ENCODE peak calls at places on chromosomes 1 and 21, in nine cellular contexts. One of them, this sample, is unnamed.

GRCh38 chr1:43766818-43767525 is 59.6 kb downstream of the ST3GAL3 start:
- DNase-seq in testis: no peak
- DNase-seq in psoas muscle: no peak
- DNase-seq in stomach: no peak
- DNase-seq in heart right ventricle: no peak
- DNase-seq in left lung: no peak
- DNase-seq in neural progenitor cell: peak; percentile 45
- DNase-seq in hepatocyte: no peak
- DNase-seq in coronary artery: no peak
- DNase-seq in this sample: peak; percentile 52

GRCh38 chr1:184953600-184954219 is 20.6 kb downstream of the NIBAN1 start:
- DNase-seq in left lung: no peak
- DNase-seq in psoas muscle: no peak
- DNase-seq in coronary artery: no peak
- DNase-seq in hepatocyte: no peak
- DNase-seq in heart right ventricle: no peak
- DNase-seq in neural progenitor cell: no peak
- DNase-seq in stomach: no peak
- DNase-seq in testis: no peak
- DNase-seq in this sample: peak; percentile 83

GRCh38 chr1:208541225-208541855 is 297.2 kb upstream of the PLXNA2 start:
- DNase-seq in neural progenitor cell: no peak
- DNase-seq in testis: no peak
- DNase-seq in left lung: no peak
- DNase-seq in psoas muscle: no peak
- DNase-seq in heart right ventricle: no peak
- DNase-seq in coronary artery: no peak
- DNase-seq in hepatocyte: no peak
- DNase-seq in stomach: no peak
- DNase-seq in this sample: peak; percentile 61

GRCh38 chr1:223748773-223749733 is 36.7 kb downstream of the CAPN2 start:
- DNase-seq in left lung: peak; percentile 95
- DNase-seq in hepatocyte: peak; percentile 84
- DNase-seq in psoas muscle: peak; percentile 67
- DNase-seq in stomach: peak; percentile 78
- DNase-seq in neural progenitor cell: peak; percentile 81
- DNase-seq in heart right ventricle: peak; percentile 53
- DNase-seq in testis: peak; percentile 79
- DNase-seq in coronary artery: peak; percentile 84
- DNase-seq in this sample: no peak

GRCh38 chr1:2344744-2345296 is 46.5 kb downstream of the MORN1 start:
- DNase-seq in neural progenitor cell: no peak
- DNase-seq in heart right ventricle: no peak
- DNase-seq in psoas muscle: no peak
- DNase-seq in hepatocyte: no peak
- DNase-seq in testis: no peak
- DNase-seq in stomach: no peak
- DNase-seq in coronary artery: no peak
- DNase-seq in left lung: peak; percentile 70
- DNase-seq in this sample: no peak

GRCh38 chr1:216566809-216567208 is 143.6 kb upstream of the USH2A start:
- DNase-seq in testis: no peak
- DNase-seq in psoas muscle: no peak
- DNase-seq in neural progenitor cell: no peak
- DNase-seq in heart right ventricle: no peak
- DNase-seq in stomach: no peak
- DNase-seq in hepatocyte: peak; percentile 20
- DNase-seq in left lung: no peak
- DNase-seq in coronary artery: no peak
- DNase-seq in this sample: no peak

GRCh38 chr1:41020109-41020576 is 1.4 kb downstream of the SLFNL1 start:
- DNase-seq in hepatocyte: no peak
- DNase-seq in coronary artery: no peak
- DNase-seq in psoas muscle: no peak
- DNase-seq in testis: no peak
- DNase-seq in heart right ventricle: no peak
- DNase-seq in left lung: peak; percentile 88
- DNase-seq in neural progenitor cell: no peak
- DNase-seq in stomach: no peak
- DNase-seq in this sample: no peak

GRCh38 chr1:201714542-201715276 is 114.2 kb upstream of the IPO9 start:
- DNase-seq in coronary artery: peak; percentile 97
- DNase-seq in testis: peak; percentile 51
- DNase-seq in neural progenitor cell: peak; percentile 44
- DNase-seq in stomach: peak; percentile 70
- DNase-seq in psoas muscle: peak; percentile 86
- DNase-seq in left lung: peak; percentile 86
- DNase-seq in hepatocyte: peak; percentile 93
- DNase-seq in heart right ventricle: peak; percentile 75
- DNase-seq in this sample: peak; percentile 99

GRCh38 chr1:11285883-11286734 is 13.1 kb downstream of the UBIAD1 start:
- DNase-seq in coronary artery: no peak
- DNase-seq in stomach: no peak
- DNase-seq in hepatocyte: no peak
- DNase-seq in left lung: no peak
- DNase-seq in heart right ventricle: no peak
- DNase-seq in testis: no peak
- DNase-seq in psoas muscle: no peak
- DNase-seq in neural progenitor cell: peak; percentile 23
- DNase-seq in this sample: no peak

GRCh38 chr1:235867903-235868469 is 1.3 kb upstream of the LYST start:
- DNase-seq in stomach: no peak
- DNase-seq in heart right ventricle: no peak
- DNase-seq in testis: no peak
- DNase-seq in hepatocyte: no peak
- DNase-seq in left lung: no peak
- DNase-seq in coronary artery: no peak
- DNase-seq in psoas muscle: no peak
- DNase-seq in neural progenitor cell: no peak
- DNase-seq in this sample: no peak

GRCh38 chr1:24896596-24897262 is 33.3 kb downstream of the RUNX3 start:
- DNase-seq in hepatocyte: no peak
- DNase-seq in psoas muscle: no peak
- DNase-seq in neural progenitor cell: no peak
- DNase-seq in testis: no peak
- DNase-seq in stomach: peak; percentile 10
- DNase-seq in heart right ventricle: no peak
- DNase-seq in coronary artery: peak; percentile 54
- DNase-seq in left lung: no peak
- DNase-seq in this sample: no peak

GRCh38 chr1:175508320-175509110 is 234.9 kb downstream of the TNR start:
- DNase-seq in neural progenitor cell: no peak
- DNase-seq in left lung: no peak
- DNase-seq in heart right ventricle: no peak
- DNase-seq in coronary artery: peak; percentile 9
- DNase-seq in psoas muscle: no peak
- DNase-seq in hepatocyte: no peak
- DNase-seq in testis: no peak
- DNase-seq in stomach: no peak
- DNase-seq in this sample: no peak

GRCh38 chr1:232225336-232226131 is 404.4 kb downstream of the SIPA1L2 start:
- DNase-seq in neural progenitor cell: peak; percentile 26
- DNase-seq in coronary artery: no peak
- DNase-seq in heart right ventricle: no peak
- DNase-seq in stomach: no peak
- DNase-seq in psoas muscle: no peak
- DNase-seq in testis: no peak
- DNase-seq in hepatocyte: no peak
- DNase-seq in left lung: no peak
- DNase-seq in this sample: no peak

GRCh38 chr1:159897962-159898361 is 2.0 kb downstream of the CFAP45 start:
- DNase-seq in coronary artery: no peak
- DNase-seq in heart right ventricle: no peak
- DNase-seq in stomach: no peak
- DNase-seq in left lung: no peak
- DNase-seq in testis: no peak
- DNase-seq in hepatocyte: no peak
- DNase-seq in neural progenitor cell: no peak
- DNase-seq in psoas muscle: no peak
- DNase-seq in this sample: no peak

GRCh38 chr1:159900755-159901335 is 880 bp upstream of the CFAP45 start:
- DNase-seq in neural progenitor cell: no peak
- DNase-seq in coronary artery: no peak
- DNase-seq in psoas muscle: no peak
- DNase-seq in left lung: no peak
- DNase-seq in stomach: no peak
- DNase-seq in hepatocyte: no peak
- DNase-seq in heart right ventricle: no peak
- DNase-seq in testis: no peak
- DNase-seq in this sample: no peak

GRCh38 chr1:159898527-159898926 is 1.4 kb downstream of the CFAP45 start:
- DNase-seq in heart right ventricle: no peak
- DNase-seq in neural progenitor cell: no peak
- DNase-seq in coronary artery: no peak
- DNase-seq in testis: no peak
- DNase-seq in hepatocyte: no peak
- DNase-seq in psoas muscle: no peak
- DNase-seq in left lung: no peak
- DNase-seq in stomach: no peak
- DNase-seq in this sample: no peak

GRCh38 chr1:159896086-159896930 is 3.7 kb downstream of the CFAP45 start:
- DNase-seq in stomach: no peak
- DNase-seq in heart right ventricle: no peak
- DNase-seq in coronary artery: no peak
- DNase-seq in neural progenitor cell: no peak
- DNase-seq in hepatocyte: no peak
- DNase-seq in psoas muscle: no peak
- DNase-seq in testis: no peak
- DNase-seq in left lung: no peak
- DNase-seq in this sample: no peak

GRCh38 chr1:159900086-159900680 is at the start of gene CFAP45:
- DNase-seq in coronary artery: peak; percentile 92
- DNase-seq in stomach: peak; percentile 91
- DNase-seq in heart right ventricle: peak; percentile 83
- DNase-seq in neural progenitor cell: peak; percentile 98
- DNase-seq in testis: peak; percentile 81
- DNase-seq in psoas muscle: peak; percentile 76
- DNase-seq in hepatocyte: peak; percentile 95
- DNase-seq in left lung: peak; percentile 94
- DNase-seq in this sample: peak; percentile 94
- TF ChIP-seq CTCF in coronary artery: no peak
- TF ChIP-seq CTCF in stomach: no peak
- TF ChIP-seq CTCF in heart right ventricle: no peak
- TF ChIP-seq CTCF in neural progenitor cell: no peak
- TF ChIP-seq CTCF in testis: no peak
- TF ChIP-seq CTCF in psoas muscle: no peak
- TF ChIP-seq CTCF in hepatocyte: no peak
- TF ChIP-seq CTCF in left lung: no peak
- TF ChIP-seq CTCF in this sample: no peak

GRCh38 chr1:26630634-26631033 is 65.2 kb upstream of the ARID1A start:
- DNase-seq in left lung: no peak
- DNase-seq in hepatocyte: no peak
- DNase-seq in psoas muscle: no peak
- DNase-seq in testis: no peak
- DNase-seq in coronary artery: no peak
- DNase-seq in neural progenitor cell: no peak
- DNase-seq in stomach: no peak
- DNase-seq in heart right ventricle: no peak
- DNase-seq in this sample: no peak
- H3K27ac ChIP-seq in left lung: no peak overlapping the region
- H3K27ac ChIP-seq in hepatocyte: no peak overlapping the region
- H3K27ac ChIP-seq in psoas muscle: no peak overlapping the region
- H3K27ac ChIP-seq in testis: no peak overlapping the region
- H3K27ac ChIP-seq in coronary artery: no peak overlapping the region
- H3K27ac ChIP-seq in neural progenitor cell: no peak overlapping the region
- H3K27ac ChIP-seq in stomach: no peak overlapping the region
- H3K27ac ChIP-seq in heart right ventricle: no peak overlapping the region
- H3K27ac ChIP-seq in this sample: no peak overlapping the region

GRCh38 chr21:33386222-33386784 is 16.9 kb upstream of the IFNGR2 start:
- DNase-seq in left lung: no peak
- DNase-seq in psoas muscle: no peak
- DNase-seq in stomach: no peak
- DNase-seq in coronary artery: no peak
- DNase-seq in hepatocyte: no peak
- DNase-seq in neural progenitor cell: peak; percentile 9
- DNase-seq in heart right ventricle: no peak
- DNase-seq in testis: no peak
- DNase-seq in this sample: no peak
- TF ChIP-seq CTCF in left lung: no peak
- TF ChIP-seq CTCF in psoas muscle: no peak
- TF ChIP-seq CTCF in stomach: no peak
- TF ChIP-seq CTCF in coronary artery: no peak
- TF ChIP-seq CTCF in hepatocyte: peak; percentile 4
- TF ChIP-seq CTCF in neural progenitor cell: peak; percentile 47
- TF ChIP-seq CTCF in heart right ventricle: no peak
- TF ChIP-seq CTCF in testis: no peak
- TF ChIP-seq CTCF in this sample: no peak

GRCh38 chr1:101237229-101237837 is 514 bp downstream of the S1PR1 start:
- DNase-seq in stomach: no peak
- DNase-seq in testis: peak; percentile 19
- DNase-seq in coronary artery: no peak
- DNase-seq in neural progenitor cell: peak; percentile 34
- DNase-seq in heart right ventricle: no peak
- DNase-seq in psoas muscle: no peak
- DNase-seq in left lung: no peak
- DNase-seq in hepatocyte: no peak
- DNase-seq in this sample: peak; percentile 25

GRCh38 chr1:101235696-101236545 is 898 bp upstream of the S1PR1 start:
- DNase-seq in neural progenitor cell: peak; percentile 78
- DNase-seq in psoas muscle: peak; percentile 22
- DNase-seq in left lung: peak; percentile 87
- DNase-seq in stomach: peak; percentile 35
- DNase-seq in testis: peak; percentile 48
- DNase-seq in coronary artery: no peak
- DNase-seq in hepatocyte: peak; percentile 59
- DNase-seq in heart right ventricle: peak; percentile 50
- DNase-seq in this sample: peak; percentile 20

GRCh38 chr1:101238041-101238515 is 1.3 kb downstream of the S1PR1 start:
- DNase-seq in testis: no peak
- DNase-seq in psoas muscle: no peak
- DNase-seq in neural progenitor cell: peak; percentile 62
- DNase-seq in heart right ventricle: no peak
- DNase-seq in coronary artery: no peak
- DNase-seq in hepatocyte: no peak
- DNase-seq in left lung: peak; percentile 70
- DNase-seq in stomach: no peak
- DNase-seq in this sample: no peak

GRCh38 chr1:101235241-101235695 is 1.6 kb upstream of the S1PR1 start:
- DNase-seq in stomach: no peak
- DNase-seq in heart right ventricle: no peak
- DNase-seq in coronary artery: no peak
- DNase-seq in psoas muscle: no peak
- DNase-seq in hepatocyte: no peak
- DNase-seq in left lung: no peak
- DNase-seq in testis: no peak
- DNase-seq in neural progenitor cell: peak; percentile 28
- DNase-seq in this sample: peak; percentile 52

DNA sequence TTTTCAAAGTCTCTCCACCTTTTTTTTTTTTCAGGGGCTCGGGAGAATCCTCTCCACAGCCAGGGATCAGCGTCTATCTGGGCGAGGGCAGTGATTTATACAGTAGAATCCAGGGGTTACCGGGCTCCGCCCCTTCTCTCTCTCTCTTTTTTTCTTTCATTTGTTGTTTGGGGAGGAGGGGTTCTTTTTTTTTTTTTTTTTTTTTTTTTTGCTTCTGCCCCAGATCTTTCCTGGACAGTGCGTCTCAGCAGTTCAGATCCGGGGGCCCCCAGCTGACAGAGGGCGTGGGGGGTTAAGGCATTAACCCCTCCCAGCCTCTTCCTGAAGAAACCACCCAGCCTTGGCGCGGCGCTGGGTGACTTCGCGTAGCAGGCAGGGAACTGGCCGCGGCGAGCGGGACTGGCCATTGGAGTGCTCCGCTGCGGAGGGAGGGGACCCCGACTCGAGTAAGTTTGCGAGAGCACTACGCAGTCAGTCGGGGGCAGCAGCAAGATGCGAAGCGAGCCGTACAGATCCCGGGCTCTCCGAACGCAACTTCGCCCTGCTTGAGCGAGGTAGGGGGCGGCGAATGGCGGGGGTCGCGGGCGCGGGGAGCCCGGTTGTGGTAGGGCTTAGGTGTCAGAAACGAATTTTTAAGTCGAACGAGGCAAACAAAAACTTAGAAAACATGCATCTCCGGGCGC is at the start of gene S1PR1:
- DNase-seq in left lung: peak; percentile 96
- DNase-seq in coronary artery: peak; percentile 78
- DNase-seq in heart right ventricle: peak; percentile 83
- DNase-seq in hepatocyte: peak; percentile 71
- DNase-seq in testis: peak; percentile 42
- DNase-seq in stomach: peak; percentile 50
- DNase-seq in psoas muscle: peak; percentile 67
- DNase-seq in neural progenitor cell: peak; percentile 94
- DNase-seq in this sample: peak; percentile 25
- H3K27ac ChIP-seq in left lung: peak within 1 kb of the TSS; percentile 86
- H3K27ac ChIP-seq in coronary artery: peak within 1 kb of the TSS; percentile 51
- H3K27ac ChIP-seq in heart right ventricle: peak within 1 kb of the TSS; percentile 99
- H3K27ac ChIP-seq in hepatocyte: peak within 1 kb of the TSS; percentile 44
- H3K27ac ChIP-seq in testis: peak within 1 kb of the TSS; percentile 55
- H3K27ac ChIP-seq in stomach: peak within 1 kb of the TSS; percentile 64
- H3K27ac ChIP-seq in psoas muscle: peak within 1 kb of the TSS; percentile 69
- H3K27ac ChIP-seq in neural progenitor cell: peak within 1 kb of the TSS; percentile 30
- H3K27ac ChIP-seq in this sample: peak within 1 kb of the TSS; percentile 73

This sample was measured in RWPE1.